ENCODE peak calls at places on chromosomes 7 and 10, in ten cellular contexts. N is fibroblast of lung, F is BJ, B is spleen, E is adrenal gland, X is AG04450, R is brain microvascular endothelial cell, T is stomach, I is left ventricle myocardium inferior, M is Panc1. Q is an unnamed sample.

GRCh38 chr10:67735430-67735829 is 39.4 kb upstream of the CTNNA3 start:
- DNase-seq in N (no peak), F (no peak), B (no peak), E (no peak), X (no peak), R (no peak), T (no peak), I (no peak), M (no peak), Q (no peak)

GRCh38 chr7:70154521-70155180 is 556.4 kb downstream of the AUTS2 start:
- DNase-seq in N (no peak), F (no peak), B (no peak), E (no peak), X (no peak), R (no peak), T (no peak), I (no peak), M (no peak), Q (no peak)

GRCh38 chr7:123148813-123149212 is 51.0 kb downstream of the SLC13A1 start:
- DNase-seq in N (no peak), F (no peak), B (no peak), E (no peak), X (no peak), R (no peak), T (no peak), I (no peak), M (no peak), Q (peak)

GRCh38 chr7:132350741-132351140 is 225.5 kb downstream of the PLXNA4 start:
- DNase-seq in N (no peak), F (no peak), B (no peak), E (no peak), X (no peak), R (no peak), T (no peak), I (no peak), M (no peak), Q (no peak)

GRCh38 chr10:33935350-33935749 is 600.9 kb upstream of the NRP1 start:
- DNase-seq in N (no peak), F (no peak), B (no peak), E (no peak), X (no peak), R (no peak), T (no peak), I (no peak), M (no peak), Q (no peak)

GRCh38 chr10:49539320-49539885 is 482 bp upstream of the ERCC6 start:
- DNase-seq in N (peak), F (no peak), B (peak), E (peak), X (no peak), R (peak), T (peak), I (peak), M (peak), Q (peak)

GRCh38 chr10:36256166-36256565 is 614.1 kb upstream of the FZD8 start:
- DNase-seq in N (peak), F (no peak), B (no peak), E (no peak), X (no peak), R (no peak), T (no peak), I (no peak), M (no peak), Q (peak)

GRCh38 chr10:7541137-7542087 is 125.4 kb downstream of the ITIH5 start:
- DNase-seq in N (peak), F (no peak), B (no peak), E (no peak), X (no peak), R (peak), T (no peak), I (peak), M (no peak), Q (peak)

GRCh38 chr10:83764681-83765080 is 374.6 kb upstream of the GHITM start:
- DNase-seq in N (peak), F (peak), B (no peak), E (peak), X (no peak), R (no peak), T (no peak), I (no peak), M (no peak), Q (peak)

GRCh38 chr10:26881600-26882331 is 21.0 kb upstream of the ABI1 start:
- DNase-seq in N (peak), F (no peak), B (no peak), E (no peak), X (peak), R (peak), T (no peak), I (no peak), M (no peak), Q (peak)

GRCh38 chr7:33981686-33982424 is 76.5 kb downstream of the BMPER start:
- DNase-seq in N (peak), F (no peak), B (no peak), E (no peak), X (no peak), R (peak), T (no peak), I (no peak), M (no peak), Q (peak)

GRCh38 chr10:91796332-91797076 is 1.7 kb upstream of the TNKS2 start:
- DNase-seq in N (no peak), F (no peak), B (peak), E (peak), X (no peak), R (no peak), T (peak), I (peak), M (no peak), Q (peak)

GRCh38 chr10:129157185-129157584 is 309.9 kb upstream of the MGMT start:
- DNase-seq in N (no peak), F (no peak), B (no peak), E (no peak), X (no peak), R (no peak), T (no peak), I (no peak), M (no peak), Q (no peak)

GRCh38 chr10:97355571-97355975 is 21.0 kb upstream of the FRAT2 start:
- DNase-seq in N (no peak), F (no peak), B (no peak), E (no peak), X (no peak), R (no peak), T (peak), I (no peak), M (no peak), Q (peak)

GRCh38 chr10:98242823-98243222 is 25.2 kb downstream of the LOXL4 start:
- DNase-seq in N (peak), F (no peak), B (no peak), E (no peak), X (no peak), R (no peak), T (no peak), I (no peak), M (no peak), Q (peak)

GRCh38 chr7:51255536-51256243 is 60.9 kb downstream of the COBL start:
- DNase-seq in N (no peak), F (no peak), B (no peak), E (no peak), X (no peak), R (no peak), T (no peak), I (no peak), M (no peak), Q (no peak)

GRCh38 chr7:72674394-72674793 is 153.6 kb downstream of the TYW1B start:
- DNase-seq in N (no peak), F (no peak), B (no peak), E (no peak), X (no peak), R (no peak), T (no peak), I (no peak), M (no peak), Q (no peak)

GRCh38 chr10:42754155-42755027 is 28.2 kb upstream of the BMS1 start:
- DNase-seq in N (peak), F (no peak), B (no peak), E (no peak), X (no peak), R (no peak), T (no peak), I (peak), M (no peak), Q (peak)

GRCh38 chr10:61024801-61025201 is 80.8 kb upstream of the RHOBTB1 start:
- DNase-seq in N (peak), F (no peak), B (no peak), E (no peak), X (no peak), R (peak), T (no peak), I (no peak), M (no peak), Q (peak)

GRCh38 chr7:155851892-155852291 is 39.6 kb upstream of the SHH start:
- DNase-seq in N (no peak), F (no peak), B (no peak), E (peak), X (no peak), R (no peak), T (no peak), I (no peak), M (no peak), Q (no peak)

GRCh38 chr10:5809541-5810154 is 3.6 kb downstream of the GDI2 start:
- DNase-seq in N (no peak), F (no peak), B (no peak), E (no peak), X (no peak), R (no peak), T (no peak), I (no peak), M (no peak), Q (no peak)
- H3K4me3 ChIP-seq in N (peak), F (no peak), B (no peak), E (no peak), X (peak), R (no peak), T (no peak), I (peak), M (no peak), Q (peak)

DNA sequence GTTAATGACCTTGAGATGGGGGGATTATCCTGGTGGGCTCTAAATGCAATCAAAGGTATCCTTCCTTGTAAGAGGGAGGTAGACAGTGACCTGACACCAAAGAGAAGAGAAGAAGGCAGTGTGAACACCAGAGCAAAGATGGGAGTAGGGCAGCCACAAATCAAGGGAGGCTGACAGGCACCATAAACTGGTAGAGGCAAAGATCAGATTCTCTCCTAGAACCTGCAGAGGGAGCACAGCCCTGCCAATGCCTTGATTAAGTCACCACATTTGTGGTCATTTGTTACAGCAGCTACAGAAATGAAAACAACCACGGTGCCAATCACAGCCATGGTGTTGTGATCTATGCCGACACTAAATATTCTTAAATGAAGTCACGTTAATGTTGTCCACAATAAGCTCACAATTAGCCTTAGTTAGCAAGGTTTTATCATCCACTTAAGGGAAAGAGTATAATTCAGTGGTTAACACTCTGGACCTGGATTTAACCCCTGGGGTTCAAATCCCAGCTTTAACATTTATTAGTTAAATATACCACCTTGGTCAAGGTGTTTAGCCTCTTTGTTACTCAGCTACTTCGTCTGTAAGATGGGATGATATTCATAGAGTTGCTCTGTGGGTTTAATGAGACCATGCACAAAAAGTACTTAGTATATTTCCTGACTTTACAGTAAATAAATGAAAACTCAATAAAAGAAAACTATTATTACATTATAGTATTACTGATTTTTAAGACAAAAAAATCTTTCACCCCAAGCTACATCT is 70.8 kb downstream of the SGMS1 start:
- DNase-seq in N (peak), F (no peak), B (no peak), E (no peak), X (no peak), R (peak), T (peak), I (no peak), M (no peak), Q (peak)
- TF ChIP-seq CTCF in N (peak), F (peak), B (no peak), E (no peak), X (peak), R (peak), T (no peak), I (peak), M (peak), Q (peak)

DNA sequence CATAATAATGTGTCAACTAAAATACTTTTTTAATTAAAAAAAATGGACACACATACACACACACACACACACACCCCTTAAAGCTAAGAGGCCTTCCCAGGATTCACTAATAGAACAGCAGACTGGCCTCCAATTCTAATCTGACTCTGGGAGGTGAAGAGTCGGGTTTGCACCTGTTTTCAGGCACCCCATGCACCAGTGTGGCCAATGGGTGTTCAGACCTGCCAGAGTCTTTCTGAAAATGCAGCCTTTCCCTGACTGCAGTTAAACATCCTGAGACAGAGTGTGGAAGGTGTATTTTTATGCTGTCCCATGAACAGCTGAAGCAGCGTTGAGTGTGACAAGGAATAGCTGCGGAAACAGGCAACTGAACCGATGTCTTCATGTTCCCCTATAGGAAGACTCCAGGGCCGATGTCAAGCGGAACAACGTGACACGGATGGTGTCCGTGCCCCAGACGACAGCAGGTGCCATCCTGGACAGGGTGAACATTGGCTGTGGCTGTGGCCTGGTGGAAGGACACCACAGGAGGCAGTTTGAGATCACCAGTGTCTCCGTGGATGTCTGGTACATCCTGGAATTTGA is 74.6 kb upstream of the LYZL2 start:
- DNase-seq in N (no peak), F (no peak), B (no peak), E (no peak), X (no peak), R (no peak), T (no peak), I (no peak), M (no peak), Q (no peak)
- H3K4me3 ChIP-seq in N (no peak), F (no peak), B (peak), E (no peak), X (no peak), R (no peak), T (no peak), I (no peak), M (no peak), Q (no peak)

GRCh38 chr10:90579602-90580242 is 278.1 kb downstream of the HTR7 start:
- DNase-seq in N (peak), F (no peak), B (no peak), E (no peak), X (no peak), R (peak), T (no peak), I (no peak), M (no peak), Q (peak)
- TF ChIP-seq CTCF in N (peak), F (peak), B (no peak), E (no peak), X (peak), R (peak), T (no peak), I (no peak), M (peak), Q (peak)

GRCh38 chr10:121732676-121733445 is 134.6 kb upstream of the FGFR2 start:
- DNase-seq in N (no peak), F (no peak), B (no peak), E (no peak), X (no peak), R (no peak), T (no peak), I (no peak), M (no peak), Q (no peak)
- H3K4me3 ChIP-seq in N (no peak), F (no peak), B (no peak), E (no peak), X (no peak), R (no peak), T (no peak), I (no peak), M (no peak), Q (no peak)

DNA sequence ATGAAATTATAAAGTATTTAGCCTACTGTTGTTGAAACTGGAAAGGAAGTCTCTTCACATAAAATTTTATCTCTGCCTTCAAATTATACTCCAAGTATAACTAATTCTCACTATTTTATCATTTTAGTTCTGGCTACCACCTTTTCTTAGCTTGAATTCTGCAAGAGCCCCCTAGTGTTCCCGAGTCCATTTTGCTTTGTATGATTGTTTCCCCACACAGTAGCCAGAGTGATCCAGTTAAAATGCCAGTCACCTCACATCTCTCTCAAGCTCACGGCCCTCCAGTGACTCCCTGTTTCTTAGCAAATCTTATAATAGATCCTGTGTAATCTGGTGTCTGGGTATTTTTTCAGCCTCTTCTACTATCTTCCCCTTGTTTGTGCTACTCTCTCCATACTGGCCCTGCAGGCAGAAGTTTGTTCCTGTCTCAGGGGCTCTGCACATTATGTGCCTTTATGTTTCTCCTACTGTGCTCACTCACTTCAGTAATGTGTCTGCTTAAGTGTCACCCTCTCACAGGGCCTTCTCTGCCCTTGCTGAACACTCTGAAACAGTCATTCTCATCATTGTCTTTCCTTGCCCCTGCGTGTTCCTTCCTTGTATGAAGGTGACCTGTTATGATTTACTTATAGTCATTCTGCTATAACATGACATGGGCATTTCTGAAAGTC is 8.9 kb downstream of the WAC start:
- DNase-seq in N (no peak), F (no peak), B (no peak), E (no peak), X (no peak), R (no peak), T (no peak), I (no peak), M (no peak), Q (no peak)
- TF ChIP-seq CTCF in N (peak), F (peak), B (no peak), E (no peak), X (no peak), R (peak), T (no peak), I (peak), M (no peak), Q (peak)

DNA sequence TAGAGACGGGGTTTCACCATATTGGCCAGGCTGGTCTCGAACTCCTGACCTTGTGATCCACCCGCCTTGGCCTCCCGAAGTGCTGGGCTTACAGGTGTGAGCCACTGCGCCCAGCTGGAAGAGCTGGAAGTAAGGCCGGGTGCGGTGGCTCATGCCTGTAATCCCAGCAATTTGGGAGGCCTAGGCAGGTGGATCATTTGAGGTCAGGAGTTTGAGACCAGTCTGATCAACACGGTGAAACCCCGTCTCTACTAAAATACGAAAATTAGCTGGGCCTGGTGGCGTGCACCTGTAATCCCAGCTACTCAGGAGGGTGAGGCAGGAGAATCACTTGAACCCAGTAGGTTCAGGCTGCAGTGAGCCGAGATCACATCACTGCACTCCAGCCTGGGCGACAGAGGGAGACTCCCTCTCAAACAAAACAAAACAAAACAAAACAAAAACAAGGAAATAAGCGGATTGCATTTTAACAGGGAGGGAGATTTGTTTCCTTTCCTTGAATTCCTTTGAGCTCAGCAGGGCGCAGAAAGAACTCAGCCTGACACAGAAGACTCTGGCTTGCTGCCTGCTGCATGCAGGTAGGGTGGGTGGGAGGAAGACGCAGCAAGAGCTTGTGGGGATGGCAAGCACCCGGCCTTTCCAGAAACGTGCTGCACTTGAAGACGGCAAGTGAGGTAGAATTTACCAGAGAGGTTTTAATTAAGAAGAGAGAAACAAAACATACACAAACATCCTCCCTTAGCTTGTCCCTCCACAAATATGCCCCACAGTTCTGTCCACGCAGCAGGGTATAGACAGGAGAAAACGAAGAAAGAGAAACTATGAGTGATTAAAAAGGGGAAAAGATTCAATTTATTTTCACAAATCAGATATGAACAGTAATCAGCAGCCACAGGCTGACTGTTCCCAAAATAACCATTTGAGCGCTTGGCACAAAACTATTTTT is 148.0 kb downstream of the RNF216 start:
- DNase-seq in N (no peak), F (no peak), B (peak), E (no peak), X (no peak), R (no peak), T (no peak), I (no peak), M (no peak), Q (no peak)
- H3K4me3 ChIP-seq in N (no peak), F (no peak), B (no peak), E (no peak), X (no peak), R (no peak), T (peak), I (peak), M (no peak), Q (no peak)

Q was measured in fibroblast of pulmonary artery.